ENCODE peak calls at places on chromosomes 4 and X, in five cellular contexts. K, S, X, E and Y are unnamed samples. For H3K4me1, the result is how much of the 10 kb centered on the place peaks cover.

GRCh38 chrX:123219916-123220315 is 35.8 kb downstream of the GRIA3 start:
- DNase-seq in K (no peak), S (no peak), X (no peak), E (peak), Y (no peak)

GRCh38 chr4:82583897-82584604 is 22.3 kb upstream of the TMEM150C start:
- DNase-seq in K (no peak), S (no peak), X (no peak), E (no peak), Y (no peak)

GRCh38 chrX:112731793-112732192 is 52.1 kb upstream of the LHFPL1 start:
- DNase-seq in K (peak), S (peak), X (peak), E (peak), Y (no peak)

GRCh38 chr4:133637161-133637560 is 488.1 kb downstream of the PCDH10 start:
- DNase-seq in K (no peak), S (no peak), X (no peak), E (no peak), Y (no peak)

GRCh38 chrX:36856849-36857248 is 151.3 kb upstream of the FAM47C start:
- DNase-seq in K (peak), S (no peak), X (peak), E (peak), Y (no peak)

GRCh38 chr4:81314196-81314896 is 99.3 kb upstream of the PRKG2 start:
- DNase-seq in K (peak), S (peak), X (peak), E (peak), Y (no peak)

GRCh38 chr4:123110147-123110546 is 187.8 kb upstream of the NUDT6 start:
- DNase-seq in K (peak), S (no peak), X (peak), E (peak), Y (no peak)

GRCh38 chr4:9765091-9765490 is 16.3 kb upstream of the DRD5 start:
- DNase-seq in K (peak), S (peak), X (peak), E (peak), Y (peak)

GRCh38 chr4:7150083-7150635 is 42.2 kb upstream of the SORCS2 start:
- DNase-seq in K (no peak), S (no peak), X (no peak), E (no peak), Y (no peak)
- H3K4me1 ChIP-seq in K (under half), S (under half), X (under half), E (under half), Y (under half)

DNA sequence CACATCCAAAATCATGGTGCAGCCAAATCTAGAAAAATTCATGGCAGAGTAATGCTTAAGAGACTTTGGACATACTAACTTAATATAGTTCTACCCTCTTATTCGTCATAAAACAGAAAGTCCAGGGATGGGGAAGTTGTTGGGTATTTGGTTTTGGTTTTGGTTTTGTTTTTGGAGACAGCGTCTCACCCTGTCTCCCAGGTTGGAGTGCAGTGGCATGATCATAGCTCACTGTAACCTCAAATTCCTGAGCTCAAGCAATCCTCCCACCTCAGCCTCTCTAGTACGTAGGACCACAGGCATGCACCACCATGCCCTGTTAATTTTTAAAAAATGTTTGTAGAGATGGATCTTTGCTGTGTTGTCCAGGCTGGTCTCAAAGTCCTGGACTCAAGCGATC is 271.8 kb upstream of the TENM3 start:
- DNase-seq in K (no peak), S (no peak), X (no peak), E (peak), Y (no peak)
- H3K4me3 ChIP-seq in K (no peak), S (no peak), X (no peak), E (peak), Y (no peak)

GRCh38 chr4:145503486-145504072 is 21.9 kb downstream of the SMAD1 start:
- DNase-seq in K (no peak), S (no peak), X (no peak), E (no peak), Y (no peak)

GRCh38 chr4:145511913-145512522 is 30.4 kb downstream of the SMAD1 start:
- DNase-seq in K (peak), S (no peak), X (peak), E (peak), Y (no peak)

GRCh38 chr4:145505945-145506344 is 24.3 kb downstream of the SMAD1 start:
- DNase-seq in K (no peak), S (no peak), X (no peak), E (no peak), Y (no peak)

GRCh38 chr4:145502809-145503208 is 21.2 kb downstream of the SMAD1 start:
- DNase-seq in K (no peak), S (no peak), X (no peak), E (no peak), Y (no peak)

GRCh38 chr4:145507636-145508035 is 26.0 kb downstream of the SMAD1 start:
- DNase-seq in K (peak), S (no peak), X (peak), E (peak), Y (no peak)
- H3K4me1 ChIP-seq in K (under half), S (under half), X (under half), E (under half), Y (under half)

DNA sequence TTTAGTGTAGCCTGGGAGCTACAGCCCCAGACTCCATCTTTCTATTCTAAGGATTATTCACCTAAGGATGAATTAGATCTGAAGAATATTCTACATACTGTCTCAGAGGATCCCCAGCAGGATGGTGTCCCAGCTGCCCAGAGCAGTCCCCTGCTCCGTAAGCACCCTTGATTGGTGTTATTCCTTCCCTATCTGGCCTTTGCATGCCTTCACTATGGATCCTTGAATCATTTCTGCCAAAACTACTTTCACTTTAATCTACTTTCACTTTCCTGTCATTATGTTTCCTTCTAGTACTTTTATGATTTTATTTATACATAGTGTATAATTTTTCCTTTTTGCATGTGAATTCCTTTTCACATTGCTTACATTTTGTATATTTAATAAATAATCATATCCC is 39.2 kb downstream of the ARHGAP24 start:
- DNase-seq in K (no peak), S (no peak), X (no peak), E (peak), Y (no peak)
- H3K4me3 ChIP-seq in K (no peak), S (no peak), X (no peak), E (peak), Y (no peak)

GRCh38 chr4:174794706-174795105 is 34.3 kb downstream of the GLRA3 start:
- DNase-seq in K (no peak), S (no peak), X (no peak), E (no peak), Y (no peak)
- H3K4me1 ChIP-seq in K (under half), S (under half), X (under half), E (under half), Y (under half)

DNA sequence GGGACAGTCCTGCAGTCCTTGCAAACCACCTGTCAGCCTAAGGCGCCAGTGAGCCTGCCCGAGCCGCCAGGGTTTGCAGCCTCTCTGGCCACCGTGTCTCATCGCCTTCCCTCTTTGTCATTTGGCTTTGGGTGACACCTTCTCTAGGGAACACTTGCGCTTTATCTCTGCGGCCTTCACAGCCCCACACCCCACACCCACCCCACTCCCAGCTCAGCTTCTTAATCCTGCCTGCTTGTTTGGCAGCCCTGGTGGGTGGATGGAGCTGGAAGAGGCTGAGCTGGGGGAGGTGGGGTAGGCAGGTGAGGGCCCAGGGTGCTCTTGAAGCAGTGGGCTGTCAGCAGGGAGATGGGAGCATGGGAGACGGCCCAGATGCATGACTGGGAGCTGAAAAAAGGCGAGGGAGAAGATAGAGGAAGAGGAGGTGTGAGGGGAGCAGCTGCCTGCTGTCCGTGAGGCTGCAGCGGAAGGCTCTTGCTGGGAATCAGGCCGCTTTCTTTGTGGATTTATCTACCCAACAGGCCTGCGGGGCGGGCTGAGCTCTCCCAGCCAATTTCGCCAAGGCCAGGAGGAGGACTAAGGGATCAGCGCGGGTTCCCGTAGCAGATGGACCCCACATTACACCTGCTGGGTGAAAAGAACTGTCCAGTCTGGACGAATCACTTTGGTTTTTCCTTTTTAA is 97.5 kb upstream of the STOX2 start:
- DNase-seq in K (no peak), S (no peak), X (no peak), E (no peak), Y (no peak)
- H3K4me3 ChIP-seq in K (no peak), S (no peak), X (no peak), E (no peak), Y (no peak)

DNA sequence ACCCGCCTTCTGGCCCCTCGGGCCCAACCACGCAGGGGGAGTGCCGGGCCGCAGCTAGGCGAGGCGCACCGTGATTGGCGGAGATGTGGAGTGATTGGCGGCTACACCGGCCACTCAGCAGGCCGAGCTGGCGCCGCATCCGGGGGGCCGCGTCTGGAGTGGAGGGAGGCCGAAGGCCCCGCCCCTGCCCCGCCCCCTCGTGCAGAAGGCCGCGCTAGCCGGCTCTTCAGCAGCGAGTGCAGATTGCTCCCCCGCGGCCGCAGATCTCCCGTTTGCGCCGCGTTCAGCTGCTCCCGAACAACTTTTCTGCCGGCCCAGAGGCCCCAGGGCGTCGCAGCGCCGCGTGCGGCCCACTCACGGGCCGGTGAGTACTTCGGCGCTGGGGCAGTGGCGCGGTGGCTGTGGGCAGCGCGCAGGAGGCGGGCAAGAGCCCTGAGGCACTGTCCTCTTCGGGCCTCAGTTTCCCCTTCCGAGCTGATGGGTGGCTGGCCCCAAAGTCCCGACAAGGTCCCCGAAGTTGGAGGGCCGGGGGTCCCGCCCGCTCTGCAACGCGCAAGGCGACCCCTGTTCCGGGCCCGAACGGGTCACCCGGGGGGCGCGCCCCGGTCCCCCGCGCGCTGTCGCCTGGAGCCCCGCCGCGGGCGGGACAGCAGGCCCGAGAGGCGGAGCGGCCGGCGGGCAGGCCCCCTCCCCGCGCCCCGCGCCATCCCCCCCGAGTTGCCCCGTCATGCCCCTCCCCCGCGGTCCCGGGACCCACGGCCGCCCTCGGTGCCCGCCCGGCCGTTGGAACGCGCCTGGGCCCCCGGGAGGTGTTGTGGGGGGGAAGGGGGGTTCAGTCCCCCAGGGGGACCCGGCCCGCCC is at the start of gene WFS1:
- DNase-seq in K (peak), S (peak), X (peak), E (peak), Y (peak)
- H3K4me1 ChIP-seq in K (under half), S (under half), X (under half), E (under half), Y (under half)